ENCODE peak calls at places on chromosomes 6 and 20, in eight cellular contexts. One of them, this sample, is unnamed.
A peak's percentile ranks its signal among the peaks of the same experiment; 100 is the strongest.

GRCh38 chr20:20549699-20550098 is 162.7 kb downstream of the RALGAPA2 start:
- DNase-seq in neural progenitor cell: no peak
- DNase-seq in cardiac muscle cell: no peak
- DNase-seq in stomach: no peak
- DNase-seq in Panc1: no peak
- DNase-seq in suprapubic skin: no peak
- DNase-seq in brain microvascular endothelial cell: peak; percentile 70
- DNase-seq in heart right ventricle: no peak
- DNase-seq in this sample: no peak

GRCh38 chr6:64186562-64186961 is 551.0 kb downstream of the PHF3 start:
- DNase-seq in Panc1: no peak
- DNase-seq in cardiac muscle cell: no peak
- DNase-seq in suprapubic skin: no peak
- DNase-seq in heart right ventricle: no peak
- DNase-seq in neural progenitor cell: no peak
- DNase-seq in brain microvascular endothelial cell: no peak
- DNase-seq in stomach: no peak
- DNase-seq in this sample: no peak

GRCh38 chr6:153778216-153778615 is 260.8 kb upstream of the OPRM1 start:
- DNase-seq in cardiac muscle cell: no peak
- DNase-seq in Panc1: no peak
- DNase-seq in neural progenitor cell: no peak
- DNase-seq in heart right ventricle: no peak
- DNase-seq in suprapubic skin: no peak
- DNase-seq in stomach: no peak
- DNase-seq in brain microvascular endothelial cell: no peak
- DNase-seq in this sample: no peak

GRCh38 chr6:81326856-81327561 is 425.5 kb downstream of the TENT5A start:
- DNase-seq in Panc1: no peak
- DNase-seq in stomach: no peak
- DNase-seq in heart right ventricle: peak; percentile 13
- DNase-seq in cardiac muscle cell: no peak
- DNase-seq in neural progenitor cell: no peak
- DNase-seq in brain microvascular endothelial cell: no peak
- DNase-seq in suprapubic skin: no peak
- DNase-seq in this sample: no peak

GRCh38 chr6:82033631-82034211 is 213.8 kb downstream of the IBTK start:
- DNase-seq in neural progenitor cell: no peak
- DNase-seq in brain microvascular endothelial cell: peak; percentile 37
- DNase-seq in heart right ventricle: peak; percentile 82
- DNase-seq in cardiac muscle cell: no peak
- DNase-seq in stomach: no peak
- DNase-seq in Panc1: no peak
- DNase-seq in suprapubic skin: no peak
- DNase-seq in this sample: no peak

GRCh38 chr20:38651154-38651553 is 49.5 kb downstream of the ARHGAP40 start:
- DNase-seq in suprapubic skin: no peak
- DNase-seq in neural progenitor cell: no peak
- DNase-seq in brain microvascular endothelial cell: no peak
- DNase-seq in cardiac muscle cell: no peak
- DNase-seq in heart right ventricle: no peak
- DNase-seq in stomach: no peak
- DNase-seq in Panc1: no peak
- DNase-seq in this sample: no peak

GRCh38 chr6:7978736-7979135 is 68.1 kb upstream of the TXNDC5 start:
- DNase-seq in brain microvascular endothelial cell: no peak
- DNase-seq in stomach: no peak
- DNase-seq in Panc1: no peak
- DNase-seq in heart right ventricle: no peak
- DNase-seq in cardiac muscle cell: no peak
- DNase-seq in neural progenitor cell: peak; percentile 78
- DNase-seq in suprapubic skin: no peak
- DNase-seq in this sample: no peak

GRCh38 chr20:24444531-24445190 is 24.8 kb upstream of the SYNDIG1 start:
- DNase-seq in heart right ventricle: no peak
- DNase-seq in neural progenitor cell: no peak
- DNase-seq in stomach: no peak
- DNase-seq in Panc1: no peak
- DNase-seq in suprapubic skin: no peak
- DNase-seq in cardiac muscle cell: no peak
- DNase-seq in brain microvascular endothelial cell: no peak
- DNase-seq in this sample: peak; percentile 50

GRCh38 chr20:35952480-35953410 is 1.6 kb downstream of the SCAND1 start:
- DNase-seq in heart right ventricle: no peak
- DNase-seq in brain microvascular endothelial cell: peak; percentile 20
- DNase-seq in stomach: no peak
- DNase-seq in suprapubic skin: no peak
- DNase-seq in cardiac muscle cell: peak; percentile 38
- DNase-seq in neural progenitor cell: no peak
- DNase-seq in Panc1: no peak
- DNase-seq in this sample: no peak

GRCh38 chr20:60210779-60211617 is 252.8 kb downstream of the CDH26 start:
- DNase-seq in suprapubic skin: no peak
- DNase-seq in neural progenitor cell: peak; percentile 79
- DNase-seq in brain microvascular endothelial cell: peak; percentile 43
- DNase-seq in cardiac muscle cell: peak; percentile 72
- DNase-seq in Panc1: peak; percentile 30
- DNase-seq in heart right ventricle: peak; percentile 57
- DNase-seq in stomach: peak; percentile 71
- DNase-seq in this sample: no peak

GRCh38 chr20:3354247-3354646 is 53.2 kb downstream of the DNAAF9 start:
- DNase-seq in heart right ventricle: peak; percentile 17
- DNase-seq in brain microvascular endothelial cell: no peak
- DNase-seq in stomach: no peak
- DNase-seq in cardiac muscle cell: no peak
- DNase-seq in Panc1: no peak
- DNase-seq in suprapubic skin: no peak
- DNase-seq in neural progenitor cell: no peak
- DNase-seq in this sample: no peak

GRCh38 chr6:16168858-16169257 is 40.0 kb downstream of the MYLIP start:
- DNase-seq in neural progenitor cell: peak; percentile 59
- DNase-seq in brain microvascular endothelial cell: peak; percentile 31
- DNase-seq in suprapubic skin: no peak
- DNase-seq in Panc1: no peak
- DNase-seq in stomach: no peak
- DNase-seq in heart right ventricle: no peak
- DNase-seq in cardiac muscle cell: peak; percentile 53
- DNase-seq in this sample: no peak

GRCh38 chr6:142926494-142927273 is 18.3 kb downstream of the HIVEP2 start:
- DNase-seq in suprapubic skin: peak; percentile 92
- DNase-seq in heart right ventricle: peak; percentile 94
- DNase-seq in neural progenitor cell: peak; percentile 80
- DNase-seq in stomach: peak; percentile 79
- DNase-seq in Panc1: no peak
- DNase-seq in brain microvascular endothelial cell: peak; percentile 89
- DNase-seq in cardiac muscle cell: peak; percentile 75
- DNase-seq in this sample: peak; percentile 88

GRCh38 chr6:138087549-138087948 is 19.7 kb downstream of the PERP start:
- DNase-seq in Panc1: no peak
- DNase-seq in suprapubic skin: no peak
- DNase-seq in cardiac muscle cell: no peak
- DNase-seq in heart right ventricle: no peak
- DNase-seq in neural progenitor cell: no peak
- DNase-seq in stomach: no peak
- DNase-seq in brain microvascular endothelial cell: peak; percentile 22
- DNase-seq in this sample: no peak

GRCh38 chr20:63738687-63739128 is 868 bp upstream of the SLC2A4RG start:
- DNase-seq in stomach: peak; percentile 80
- DNase-seq in heart right ventricle: peak; percentile 67
- DNase-seq in cardiac muscle cell: peak; percentile 87
- DNase-seq in brain microvascular endothelial cell: no peak
- DNase-seq in Panc1: no peak
- DNase-seq in suprapubic skin: peak; percentile 87
- DNase-seq in neural progenitor cell: peak; percentile 90
- DNase-seq in this sample: no peak

GRCh38 chr20:20503788-20504528 is 136.1 kb downstream of the INSM1 start:
- DNase-seq in stomach: no peak
- DNase-seq in brain microvascular endothelial cell: no peak
- DNase-seq in suprapubic skin: no peak
- DNase-seq in cardiac muscle cell: no peak
- DNase-seq in heart right ventricle: no peak
- DNase-seq in Panc1: no peak
- DNase-seq in neural progenitor cell: no peak
- DNase-seq in this sample: no peak

GRCh38 chr20:33516882-33517281 is 27.0 kb downstream of the CBFA2T2 start:
- DNase-seq in suprapubic skin: no peak
- DNase-seq in neural progenitor cell: no peak
- DNase-seq in cardiac muscle cell: no peak
- DNase-seq in stomach: no peak
- DNase-seq in heart right ventricle: no peak
- DNase-seq in Panc1: no peak
- DNase-seq in brain microvascular endothelial cell: no peak
- DNase-seq in this sample: no peak

GRCh38 chr20:52991783-52992182 is 19.6 kb downstream of the TSHZ2 start:
- DNase-seq in heart right ventricle: no peak
- DNase-seq in suprapubic skin: no peak
- DNase-seq in stomach: no peak
- DNase-seq in neural progenitor cell: no peak
- DNase-seq in brain microvascular endothelial cell: no peak
- DNase-seq in cardiac muscle cell: no peak
- DNase-seq in Panc1: no peak
- DNase-seq in this sample: no peak

GRCh38 chr6:127148511-127148910 is 30.0 kb downstream of the RSPO3 start:
- DNase-seq in heart right ventricle: no peak
- DNase-seq in cardiac muscle cell: no peak
- DNase-seq in neural progenitor cell: no peak
- DNase-seq in stomach: no peak
- DNase-seq in brain microvascular endothelial cell: no peak
- DNase-seq in suprapubic skin: no peak
- DNase-seq in Panc1: no peak
- DNase-seq in this sample: no peak

GRCh38 chr20:12969071-12969669 is 39.6 kb upstream of the SPTLC3 start:
- DNase-seq in cardiac muscle cell: no peak
- DNase-seq in neural progenitor cell: no peak
- DNase-seq in Panc1: no peak
- DNase-seq in stomach: no peak
- DNase-seq in brain microvascular endothelial cell: no peak
- DNase-seq in heart right ventricle: no peak
- DNase-seq in suprapubic skin: no peak
- DNase-seq in this sample: no peak

GRCh38 chr6:70563540-70563939 is 3.2 kb upstream of the SDHAF4 start:
- DNase-seq in heart right ventricle: no peak
- DNase-seq in Panc1: no peak
- DNase-seq in cardiac muscle cell: no peak
- DNase-seq in brain microvascular endothelial cell: peak; percentile 32
- DNase-seq in suprapubic skin: no peak
- DNase-seq in stomach: no peak
- DNase-seq in neural progenitor cell: no peak
- DNase-seq in this sample: no peak

GRCh38 chr6:163416640-163417253 is 2.2 kb downstream of the QKI start:
- DNase-seq in heart right ventricle: peak; percentile 77
- DNase-seq in neural progenitor cell: peak; percentile 70
- DNase-seq in cardiac muscle cell: peak; percentile 87
- DNase-seq in suprapubic skin: no peak
- DNase-seq in stomach: peak; percentile 58
- DNase-seq in Panc1: no peak
- DNase-seq in brain microvascular endothelial cell: peak; percentile 70
- DNase-seq in this sample: no peak

GRCh38 chr6:163415620-163416379 is 1.3 kb downstream of the QKI start:
- DNase-seq in neural progenitor cell: peak; percentile 52
- DNase-seq in suprapubic skin: no peak
- DNase-seq in brain microvascular endothelial cell: peak; percentile 45
- DNase-seq in stomach: peak; percentile 52
- DNase-seq in heart right ventricle: peak; percentile 61
- DNase-seq in cardiac muscle cell: peak; percentile 52
- DNase-seq in Panc1: no peak
- DNase-seq in this sample: no peak

GRCh38 chr6:163416380-163416629 is 1.8 kb downstream of the QKI start:
- DNase-seq in Panc1: no peak
- DNase-seq in cardiac muscle cell: no peak
- DNase-seq in heart right ventricle: no peak
- DNase-seq in neural progenitor cell: no peak
- DNase-seq in suprapubic skin: no peak
- DNase-seq in brain microvascular endothelial cell: no peak
- DNase-seq in stomach: no peak
- DNase-seq in this sample: no peak

GRCh38 chr6:163418273-163419029 is 3.9 kb downstream of the QKI start:
- DNase-seq in suprapubic skin: no peak
- DNase-seq in heart right ventricle: no peak
- DNase-seq in stomach: no peak
- DNase-seq in neural progenitor cell: no peak
- DNase-seq in brain microvascular endothelial cell: no peak
- DNase-seq in cardiac muscle cell: no peak
- DNase-seq in Panc1: no peak
- DNase-seq in this sample: no peak

DNA sequence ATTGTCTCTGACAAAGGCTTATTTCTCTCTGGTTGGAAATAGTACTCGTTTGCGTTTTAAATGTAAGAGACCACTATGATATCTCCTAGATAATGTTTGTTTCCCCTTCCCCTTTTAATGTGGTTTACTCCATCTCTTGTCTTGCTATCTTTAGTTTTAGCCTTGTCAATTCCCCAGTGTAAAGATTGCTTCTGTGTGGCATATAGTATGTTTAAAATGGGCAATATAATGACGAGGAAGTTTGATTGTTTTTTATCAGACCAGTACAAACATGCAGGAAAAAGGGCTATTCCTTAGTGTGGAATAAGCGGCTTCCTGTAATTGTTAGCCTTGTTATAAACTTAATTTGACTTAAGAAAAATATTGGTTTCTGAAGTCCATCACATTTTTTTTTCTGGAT is 3.1 kb downstream of the QKI start:
- DNase-seq in heart right ventricle: no peak
- DNase-seq in Panc1: no peak
- DNase-seq in brain microvascular endothelial cell: no peak
- DNase-seq in stomach: no peak
- DNase-seq in cardiac muscle cell: no peak
- DNase-seq in neural progenitor cell: no peak
- DNase-seq in suprapubic skin: no peak
- DNase-seq in this sample: no peak
- H3K27ac ChIP-seq in heart right ventricle: peak overlapping the region; percentile 99
- H3K27ac ChIP-seq in Panc1: peak overlapping the region; percentile 94
- H3K27ac ChIP-seq in brain microvascular endothelial cell: peak overlapping the region; percentile 27
- H3K27ac ChIP-seq in stomach: no peak overlapping the region
- H3K27ac ChIP-seq in cardiac muscle cell: peak overlapping the region; percentile 99
- H3K27ac ChIP-seq in neural progenitor cell: no peak overlapping the region
- H3K27ac ChIP-seq in suprapubic skin: peak overlapping the region; percentile 100
- H3K27ac ChIP-seq in this sample: peak overlapping the region; percentile 100

GRCh38 chr20:37525810-37526209 is 1.9 kb downstream of the BLCAP start:
- DNase-seq in neural progenitor cell: no peak
- DNase-seq in stomach: no peak
- DNase-seq in cardiac muscle cell: no peak
- DNase-seq in Panc1: no peak
- DNase-seq in heart right ventricle: no peak
- DNase-seq in brain microvascular endothelial cell: no peak
- DNase-seq in suprapubic skin: no peak
- DNase-seq in this sample: no peak
- H3K27ac ChIP-seq in neural progenitor cell: no peak overlapping the region
- H3K27ac ChIP-seq in stomach: no peak overlapping the region
- H3K27ac ChIP-seq in cardiac muscle cell: peak overlapping the region; percentile 99
- H3K27ac ChIP-seq in Panc1: no peak overlapping the region
- H3K27ac ChIP-seq in heart right ventricle: peak overlapping the region; percentile 96
- H3K27ac ChIP-seq in brain microvascular endothelial cell: no peak overlapping the region
- H3K27ac ChIP-seq in suprapubic skin: peak overlapping the region; percentile 100
- H3K27ac ChIP-seq in this sample: no peak overlapping the region

GRCh38 chr20:56412473-56412790 is 372 bp downstream of the CASS4 start:
- DNase-seq in Panc1: no peak
- DNase-seq in suprapubic skin: no peak
- DNase-seq in brain microvascular endothelial cell: no peak
- DNase-seq in neural progenitor cell: no peak
- DNase-seq in heart right ventricle: no peak
- DNase-seq in stomach: no peak
- DNase-seq in cardiac muscle cell: no peak
- DNase-seq in this sample: no peak
- H3K27ac ChIP-seq in Panc1: no peak overlapping the region
- H3K27ac ChIP-seq in suprapubic skin: peak overlapping the region; percentile 57
- H3K27ac ChIP-seq in brain microvascular endothelial cell: peak overlapping the region; percentile 92
- H3K27ac ChIP-seq in neural progenitor cell: no peak overlapping the region
- H3K27ac ChIP-seq in heart right ventricle: peak overlapping the region; percentile 39
- H3K27ac ChIP-seq in stomach: no peak overlapping the region
- H3K27ac ChIP-seq in cardiac muscle cell: no peak overlapping the region
- H3K27ac ChIP-seq in this sample: peak overlapping the region; percentile 2

GRCh38 chr6:113710110-113710509 is 147.0 kb upstream of the MARCKS start:
- DNase-seq in heart right ventricle: no peak
- DNase-seq in brain microvascular endothelial cell: no peak
- DNase-seq in Panc1: no peak
- DNase-seq in stomach: no peak
- DNase-seq in cardiac muscle cell: no peak
- DNase-seq in suprapubic skin: no peak
- DNase-seq in neural progenitor cell: no peak
- DNase-seq in this sample: no peak
- H3K27ac ChIP-seq in heart right ventricle: no peak overlapping the region
- H3K27ac ChIP-seq in brain microvascular endothelial cell: no peak overlapping the region
- H3K27ac ChIP-seq in Panc1: no peak overlapping the region
- H3K27ac ChIP-seq in stomach: no peak overlapping the region
- H3K27ac ChIP-seq in cardiac muscle cell: no peak overlapping the region
- H3K27ac ChIP-seq in suprapubic skin: no peak overlapping the region
- H3K27ac ChIP-seq in neural progenitor cell: no peak overlapping the region
- H3K27ac ChIP-seq in this sample: no peak overlapping the region

This sample was measured in ascending aorta.